ENCODE peak calls at places on chromosomes 11 and 22, in six cellular contexts. D is substantia nigra; I is HFF-Myc; Q is DMS79 treated with DMSO at 0.1 percent for 48 hours; R is stimulated activated CD4-positive, alpha-beta T cell treated with anti-CD3 and anti-CD28 coated beads, Interleukin-2, amount 100 ng/mL, for 48 hours; T is ELR. F is an unnamed sample.

GRCh38 chr11:92227954-92228935 is 3.6 kb downstream of the FAT3 start:
- DNase-seq in D (no peak), I (no peak), Q (peak; percentile 82), R (no peak), T (no peak), F (peak; percentile 26)

GRCh38 chr22:46587492-46588278 is 32.5 kb upstream of the GRAMD4 start:
- DNase-seq in D (no peak), I (no peak), Q (peak; percentile 9), R (no peak), T (no peak), F (no peak)

GRCh38 chr22:37273126-37273845 is 9.0 kb upstream of the CYTH4 start:
- DNase-seq in D (no peak), I (no peak), Q (no peak), R (no peak), T (peak; percentile 77), F (no peak)

GRCh38 chr11:19072464-19072863 is 11.9 kb upstream of the MRGPRX2 start:
- DNase-seq in D (no peak), I (no peak), Q (no peak), R (no peak), T (no peak), F (no peak)

GRCh38 chr11:46894506-46894905 is 23.8 kb downstream of the LRP4 start:
- DNase-seq in D (no peak), I (no peak), Q (no peak), R (no peak), T (no peak), F (no peak)

GRCh38 chr11:66659785-66660184 is 17.9 kb downstream of the RBM4B start:
- DNase-seq in D (no peak), I (no peak), Q (no peak), R (no peak), T (no peak), F (no peak)

GRCh38 chr11:35247428-35247827 is 108.5 kb downstream of the CD44 start:
- DNase-seq in D (no peak), I (no peak), Q (no peak), R (no peak), T (no peak), F (no peak)

GRCh38 chr11:33885338-33886005 is 6.4 kb downstream of the LMO2 start:
- DNase-seq in D (no peak), I (no peak), Q (no peak), R (no peak), T (no peak), F (no peak)

GRCh38 chr11:44637477-44637876 is 72.0 kb downstream of the CD82 start:
- DNase-seq in D (no peak), I (no peak), Q (no peak), R (no peak), T (no peak), F (no peak)

GRCh38 chr11:67022961-67023956 is at the start of gene SYT12:
- DNase-seq in D (no peak), I (no peak), Q (peak; percentile 7), R (no peak), T (no peak), F (no peak)